ENCODE peak calls at places on chromosome 15, in nine cellular contexts. J is psoas muscle; G is heart left ventricle; R is IMR-90; O is ovary; E is CD8-positive, alpha-beta memory T cell; K is CD4-positive, alpha-beta memory T cell; L is Peyer's patch; V is NT2/D1. U is an unnamed sample.

GRCh38 chr15:25134546-25134945 is 179.8 kb downstream of the SNRPN start:
- DNase-seq in L (no peak), E (no peak), J (no peak), V (no peak), K (no peak), O (no peak), G (no peak), R (peak; percentile 14), U (no peak)

GRCh38 chr15:31435256-31435781 is 108.7 kb downstream of the KLF13 start:
- DNase-seq in L (peak; percentile 93), O (peak; percentile 72), K (peak; percentile 89), J (peak; percentile 59), E (peak; percentile 88), V (peak; percentile 56), R (peak; percentile 72), G (peak; percentile 90), U (peak; percentile 54)

GRCh38 chr15:57134877-57135276 is 216.4 kb downstream of the TCF12 start:
- DNase-seq in E (no peak), G (no peak), L (no peak), V (no peak), R (no peak), K (no peak), J (no peak), O (no peak), U (no peak)

GRCh38 chr15:98703291-98703690 is 55.0 kb downstream of the IGF1R start:
- DNase-seq in J (no peak), V (no peak), G (no peak), R (no peak), L (no peak), K (no peak), O (no peak), E (no peak), U (no peak)

GRCh38 chr15:66841953-66842681 is 140.1 kb downstream of the SMAD6 start:
- DNase-seq in L (peak; percentile 38), G (peak; percentile 92), R (peak; percentile 89), V (no peak), K (peak; percentile 11), E (no peak), O (peak; percentile 89), J (peak; percentile 88), U (no peak)

GRCh38 chr15:96474274-96474673 is 143.8 kb downstream of the NR2F2 start:
- DNase-seq in K (no peak), G (no peak), J (no peak), V (no peak), R (no peak), E (no peak), L (no peak), O (no peak), U (no peak)

GRCh38 chr15:38809621-38810020 is 245.0 kb upstream of the RASGRP1 start:
- DNase-seq in E (no peak), G (no peak), K (no peak), R (peak; percentile 30), L (no peak), V (no peak), J (no peak), O (no peak), U (no peak)

GRCh38 chr15:85672338-85673097 is 122.2 kb downstream of the KLHL25 start:
- DNase-seq in K (no peak), E (no peak), O (no peak), V (no peak), G (no peak), L (no peak), J (no peak), R (peak; percentile 34), U (no peak)

GRCh38 chr15:70436428-70436827 is 326.9 kb downstream of the UACA start:
- DNase-seq in E (no peak), V (no peak), L (no peak), K (no peak), G (no peak), R (no peak), O (no peak), J (no peak), U (no peak)

GRCh38 chr15:86877171-86877631 is 797.5 kb downstream of the AGBL1 start:
- DNase-seq in R (no peak), G (no peak), O (no peak), K (no peak), L (no peak), E (no peak), V (no peak), J (no peak), U (no peak)

GRCh38 chr15:82875411-82876003 is 66.1 kb downstream of the WHAMM start:
- DNase-seq in G (no peak), E (no peak), L (no peak), V (no peak), R (peak; percentile 86), K (no peak), O (no peak), J (no peak), U (no peak)

GRCh38 chr15:92906563-92907081 is 6.5 kb downstream of the CHD2 start:
- DNase-seq in R (peak; percentile 74), V (no peak), O (no peak), J (no peak), K (peak; percentile 66), G (no peak), E (peak; percentile 55), L (peak; percentile 55), U (peak; percentile 82)
- H3K4me1 ChIP-seq in R (peaks cover 22% of the 10 kb centered on the region), V (no peaks in the 10 kb centered on the region), O (peaks cover 17% of the 10 kb centered on the region), J (peaks cover 60% of the 10 kb centered on the region), K (peaks cover 85% of the 10 kb centered on the region), G (peaks cover 81% of the 10 kb centered on the region), E (peaks cover 67% of the 10 kb centered on the region), L (peaks cover 4% of the 10 kb centered on the region), U (peaks cover 92% of the 10 kb centered on the region)

GRCh38 chr15:48595988-48596387 is 49.5 kb downstream of the FBN1 start:
- DNase-seq in O (no peak), V (no peak), G (no peak), E (no peak), L (no peak), K (no peak), R (no peak), J (no peak), U (no peak)
- H3K4me3 ChIP-seq in O (no peak overlapping the region), V (no peak overlapping the region), G (no peak overlapping the region), E (no peak overlapping the region), L (no peak overlapping the region), K (no peak overlapping the region), R (no peak overlapping the region), J (no peak overlapping the region), U (no peak overlapping the region)

DNA sequence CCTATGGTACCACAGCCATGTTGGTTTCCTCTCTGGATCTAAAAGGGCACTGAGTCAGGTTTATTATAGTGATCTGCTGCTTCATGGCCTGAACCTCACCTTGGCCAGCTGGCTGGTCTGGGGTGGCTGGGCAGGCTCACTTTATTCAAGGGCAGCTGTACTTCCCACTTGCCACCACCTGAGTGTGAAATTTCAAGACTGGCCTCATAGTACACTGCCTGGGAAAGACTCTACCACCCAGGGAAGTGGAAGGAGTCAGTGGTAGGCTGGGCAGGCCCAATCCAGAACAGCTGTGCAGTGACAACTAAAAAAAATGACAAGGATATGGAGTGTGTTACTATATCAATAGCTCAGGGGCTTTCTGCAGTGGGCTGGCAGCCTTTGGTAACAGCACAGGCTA is 8.8 kb downstream of the SNUPN start:
- DNase-seq in K (no peak), R (no peak), G (no peak), V (no peak), J (no peak), E (no peak), L (no peak), O (no peak), U (no peak)
- H3K36me3 ChIP-seq in K (peaks cover 26% of the 10 kb centered on the region), R (peaks cover 45% of the 10 kb centered on the region), G (peaks cover 83% of the 10 kb centered on the region), V (peaks cover 70% of the 10 kb centered on the region), J (peaks cover 89% of the 10 kb centered on the region), E (peaks cover 17% of the 10 kb centered on the region), L (no peaks in the 10 kb centered on the region), O (no peaks in the 10 kb centered on the region), U (peaks cover 60% of the 10 kb centered on the region)

GRCh38 chr15:90033448-90033847 is 32.3 kb downstream of the ZNF710 start:
- DNase-seq in R (no peak), G (no peak), E (no peak), L (no peak), V (no peak), K (no peak), J (no peak), O (no peak), U (no peak)

GRCh38 chr15:90031231-90031791 is 30.2 kb downstream of the ZNF710 start:
- DNase-seq in O (no peak), R (peak; percentile 11), K (peak; percentile 32), V (peak; percentile 30), J (no peak), E (no peak), G (no peak), L (peak; percentile 31), U (peak; percentile 15)

GRCh38 chr15:90035095-90035834 is 34.1 kb downstream of the ZNF710 start:
- DNase-seq in V (no peak), E (no peak), L (no peak), J (peak; percentile 59), O (peak; percentile 28), R (peak; percentile 62), G (peak; percentile 62), K (no peak), U (no peak)

GRCh38 chr15:90030376-90030775 is 29.3 kb downstream of the ZNF710 start:
- DNase-seq in L (no peak), R (no peak), K (no peak), V (no peak), J (peak; percentile 51), E (no peak), G (peak; percentile 55), O (no peak), U (no peak)

DNA sequence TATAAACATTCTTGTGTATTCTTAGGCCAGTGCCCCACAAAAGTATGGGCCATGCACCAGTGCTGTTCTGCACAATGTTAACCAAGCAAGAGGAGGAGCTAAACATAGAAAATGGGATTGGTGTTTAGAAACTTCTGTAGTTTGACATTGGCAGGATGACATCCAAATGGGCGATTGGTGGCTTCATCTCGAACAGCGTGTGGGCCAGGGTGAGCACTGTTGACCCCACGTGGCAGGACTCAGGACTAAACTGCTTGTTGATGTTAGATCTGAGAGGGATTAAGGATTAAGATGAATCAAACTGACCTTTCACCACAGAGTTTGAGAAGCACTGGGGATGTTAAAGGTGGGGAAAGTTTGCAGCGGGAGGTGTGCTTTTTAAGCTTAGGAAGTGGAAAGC is 31.9 kb downstream of the ZNF710 start:
- DNase-seq in G (no peak), K (no peak), R (no peak), L (no peak), O (no peak), V (no peak), E (no peak), J (no peak), U (no peak)
- H3K4me1 ChIP-seq in G (peaks cover 49% of the 10 kb centered on the region), K (peaks cover 68% of the 10 kb centered on the region), R (peaks cover 30% of the 10 kb centered on the region), L (peaks cover 11% of the 10 kb centered on the region), O (peaks cover 20% of the 10 kb centered on the region), V (peaks cover 24% of the 10 kb centered on the region), E (peaks cover 46% of the 10 kb centered on the region), J (peaks cover 23% of the 10 kb centered on the region), U (peaks cover 44% of the 10 kb centered on the region)

GRCh38 chr15:52786436-52787122 is 3.6 kb downstream of the ONECUT1 start:
- DNase-seq in E (no peak), R (no peak), L (no peak), K (no peak), J (no peak), G (no peak), O (no peak), V (no peak), U (no peak)
- H3K4me3 ChIP-seq in E (no peak overlapping the region), R (no peak overlapping the region), L (no peak overlapping the region), K (no peak overlapping the region), J (no peak overlapping the region), G (no peak overlapping the region), O (no peak overlapping the region), V (no peak overlapping the region), U (no peak overlapping the region)